ENCODE peak calls at places on chromosomes 1 and 21, in ten cellular contexts. F is central memory CD8-positive, alpha-beta T cell; Z is choroid plexus epithelial cell; B is activated CD8-positive, alpha-beta memory T cell treated with anti-CD3 and anti-CD28 coated beads for 24 hours; A is EL; N is stimulated activated CD8-positive, alpha-beta memory T cell treated with anti-CD3 and anti-CD28 coated beads, Interleukin-4, amount 100 ng/mL, for 48 hours; R is SK-N-SH; O is GM23338; D is activated CD4-positive, alpha-beta T cell treated with anti-CD3 and anti-CD28 coated beads, Interleukin-2, amount 50 U/mL, for 1 hour; I is NCI-H2029. Y is an unnamed sample.

GRCh38 chr21:36388076-36388475 is 2.9 kb downstream of the CHAF1B start:
- DNase-seq in Z (no peak), I (no peak), B (no peak), A (no peak), O (peak), D (no peak), R (no peak), N (no peak), F (no peak), Y (no peak)

GRCh38 chr1:5955479-5955977 is 36.7 kb downstream of the NPHP4 start:
- DNase-seq in I (no peak), O (no peak), Z (no peak), B (no peak), R (no peak), F (no peak), A (no peak), N (no peak), D (no peak), Y (no peak)

GRCh38 chr21:45618846-45619485 is 24.6 kb upstream of the PCBP3 start:
- DNase-seq in D (no peak), I (no peak), N (peak), B (no peak), Z (no peak), F (no peak), A (peak), O (no peak), R (peak), Y (peak)

GRCh38 chr1:29414091-29414490 is 177.8 kb downstream of the PTPRU start:
- DNase-seq in B (no peak), I (no peak), O (no peak), Z (no peak), F (no peak), A (no peak), D (no peak), R (no peak), N (no peak), Y (no peak)

GRCh38 chr1:211925016-211925415 is 94.5 kb upstream of the LPGAT1 start:
- DNase-seq in B (no peak), R (no peak), D (no peak), I (no peak), O (peak), Z (no peak), A (no peak), N (no peak), F (no peak), Y (no peak)

GRCh38 chr1:168335500-168335899 is 54.8 kb downstream of the TBX19 start:
- DNase-seq in B (no peak), D (no peak), F (no peak), N (no peak), R (no peak), I (no peak), A (no peak), Z (peak), O (no peak), Y (no peak)

GRCh38 chr1:92943515-92943873 is 17.8 kb downstream of the DIPK1A start:
- DNase-seq in A (no peak), I (no peak), R (no peak), D (no peak), Z (no peak), N (no peak), B (no peak), O (no peak), F (no peak), Y (no peak)

GRCh38 chr1:109530457-109531204 is 9.0 kb upstream of the GPR61 start:
- DNase-seq in N (peak), O (no peak), B (no peak), Z (no peak), A (no peak), D (no peak), F (no peak), I (peak), R (peak), Y (no peak)

GRCh38 chr1:198858026-198858425 is 219.2 kb downstream of the PTPRC start:
- DNase-seq in D (no peak), Z (no peak), I (no peak), R (no peak), N (no peak), B (no peak), F (no peak), A (no peak), O (no peak), Y (no peak)

GRCh38 chr1:99304725-99305282 is 40.5 kb downstream of the PLPPR4 start:
- DNase-seq in F (no peak), B (no peak), I (no peak), O (no peak), A (no peak), Z (no peak), D (no peak), N (no peak), R (no peak), Y (no peak)

GRCh38 chr1:95006681-95007080 is 66.1 kb downstream of the ALG14 start:
- DNase-seq in I (no peak), D (no peak), R (no peak), Z (peak), A (no peak), F (no peak), O (no peak), N (no peak), B (no peak), Y (peak)

GRCh38 chr1:61157420-61157987 is 75.1 kb downstream of the NFIA start:
- DNase-seq in D (no peak), A (peak), R (peak), N (no peak), O (no peak), B (no peak), I (no peak), F (no peak), Z (peak), Y (peak)

GRCh38 chr1:53022179-53022578 is 39.8 kb upstream of the PODN start:
- DNase-seq in Z (no peak), B (no peak), F (no peak), O (no peak), I (no peak), N (no peak), R (no peak), D (no peak), A (no peak), Y (no peak)

GRCh38 chr1:181386951-181387350 is 96.4 kb upstream of the CACNA1E start:
- DNase-seq in A (no peak), F (no peak), Z (no peak), B (no peak), O (no peak), R (no peak), D (no peak), I (no peak), N (no peak), Y (no peak)

GRCh38 chr1:77668924-77669449 is 13.5 kb downstream of the ZZZ3 start:
- DNase-seq in Z (peak), R (no peak), A (no peak), D (no peak), I (no peak), N (no peak), B (no peak), F (no peak), O (no peak), Y (peak)

GRCh38 chr1:45809761-45810160 is 6.3 kb downstream of the MAST2 start:
- DNase-seq in O (no peak), B (no peak), Z (peak), D (no peak), N (no peak), R (no peak), F (no peak), I (no peak), A (no peak), Y (peak)